ENCODE peak calls at places on chromosomes 6 and 20, in six cellular contexts. A is NCI-H2081; D is putamen; K is stimulated activated CD4-positive, alpha-beta T cell treated with anti-CD3 and anti-CD28 coated beads, Interleukin-1b, Interleukin-23, amount 100 ng/mL, for 4 hours; J is head of caudate nucleus; R is fibroblast of the aortic adventitia. T is an unnamed sample.
A peak's percentile ranks its signal among the peaks of the same experiment; 100 is the strongest.

GRCh38 chr6:136740050-136740974 is 52.0 kb downstream of the MAP3K5 start:
- DNase-seq in R (no peak), K (no peak), J (no peak), A (no peak), D (no peak), T (no peak)

GRCh38 chr6:16205377-16206144 is 32.8 kb upstream of the GMPR start:
- DNase-seq in J (no peak), A (peak; percentile 24), D (no peak), R (peak; percentile 56), K (no peak), T (peak; percentile 76)

GRCh38 chr20:34983995-34984735 is 28.5 kb downstream of the MYH7B start:
- DNase-seq in A (peak; percentile 45), K (no peak), J (no peak), D (no peak), R (no peak), T (no peak)

GRCh38 chr20:50743087-50743486 is 11.7 kb downstream of the PARD6B start:
- DNase-seq in R (no peak), D (no peak), K (no peak), A (no peak), J (no peak), T (no peak)

GRCh38 chr6:95973976-95974375 is 41.8 kb upstream of the FUT9 start:
- DNase-seq in J (no peak), D (no peak), R (no peak), A (no peak), K (no peak), T (no peak)

GRCh38 chr6:136550330-136551071 is at the start of gene MAP7:
- DNase-seq in D (no peak), K (peak; percentile 63), A (peak; percentile 86), R (no peak), J (peak; percentile 81), T (no peak)

GRCh38 chr6:35173068-35174042 is 32.2 kb upstream of the TCP11 start:
- DNase-seq in J (no peak), D (no peak), A (no peak), K (no peak), R (no peak), T (no peak)

GRCh38 chr6:1348675-1349074 is 36.8 kb downstream of the FOXQ1 start:
- DNase-seq in R (peak; percentile 97), D (no peak), K (no peak), J (no peak), A (no peak), T (no peak)

GRCh38 chr6:106906227-106906626 is 68.3 kb downstream of the CD24 start:
- DNase-seq in K (no peak), J (no peak), D (no peak), A (no peak), R (no peak), T (no peak)

GRCh38 chr6:92967352-92967751 is 452.0 kb downstream of the EPHA7 start:
- DNase-seq in J (no peak), R (no peak), D (no peak), K (no peak), A (peak; percentile 13), T (no peak)

GRCh38 chr6:145071836-145072235 is 663.5 kb downstream of the EPM2A start:
- DNase-seq in K (no peak), A (no peak), J (no peak), R (peak; percentile 10), D (no peak), T (peak; percentile 64)

GRCh38 chr6:3418521-3419060 is 38.3 kb downstream of the SLC22A23 start:
- DNase-seq in K (no peak), D (no peak), A (no peak), J (no peak), R (peak; percentile 18), T (no peak)

GRCh38 chr6:39992861-39993622 is 58.8 kb upstream of the MOCS1 start:
- DNase-seq in D (no peak), J (no peak), R (no peak), A (no peak), K (no peak), T (no peak)

GRCh38 chr20:63102720-63103375 is 96.1 kb upstream of the BHLHE23 start:
- DNase-seq in R (peak; percentile 27), J (peak; percentile 78), A (peak; percentile 18), K (peak; percentile 58), D (peak; percentile 45), T (no peak)

GRCh38 chr6:23655502-23655901 is 470.5 kb upstream of the NRSN1 start:
- DNase-seq in K (no peak), D (no peak), J (no peak), A (no peak), R (no peak), T (no peak)